ENCODE peak calls at places on chromosomes 11 and 22, in five cellular contexts. H is thoracic aorta, T is AG04449, C is heart left ventricle, R is A549. S is an unnamed sample.

GRCh38 chr22:19873138-19873959 is 18.7 kb upstream of the GNB1L start:
- DNase-seq in T (no peak), R (no peak), C (peak; percentile 9), H (no peak), S (no peak)

GRCh38 chr11:2105536-2105935 is 33.7 kb downstream of the IGF2 start:
- DNase-seq in T (no peak), C (peak; percentile 18), R (no peak), H (no peak), S (no peak)

GRCh38 chr11:16089481-16089880 is 266.9 kb downstream of the SOX6 start:
- DNase-seq in C (no peak), R (no peak), T (no peak), H (no peak), S (no peak)

GRCh38 chr11:26319906-26320305 is 12.0 kb upstream of the ANO3 start:
- DNase-seq in C (no peak), H (no peak), T (no peak), R (no peak), S (no peak)

GRCh38 chr11:2553886-2554285 is 109.1 kb downstream of the KCNQ1 start:
- DNase-seq in T (no peak), H (no peak), C (no peak), R (no peak), S (no peak)

GRCh38 chr11:129192150-129192549 is at the start of gene ARHGAP32:
- DNase-seq in T (no peak), R (no peak), H (no peak), C (no peak), S (no peak)

GRCh38 chr22:43000441-43001175 is 14.3 kb downstream of the PACSIN2 start:
- DNase-seq in T (no peak), R (no peak), C (no peak), H (no peak), S (no peak)

GRCh38 chr11:14567064-14567651 is 47.0 kb upstream of the PSMA1 start:
- DNase-seq in C (no peak), T (no peak), H (no peak), R (no peak), S (no peak)

GRCh38 chr22:23313791-23314567 is 133.7 kb downstream of the BCR start:
- DNase-seq in T (no peak), H (no peak), C (no peak), R (no peak), S (no peak)

GRCh38 chr22:30486118-30486517 is 14.3 kb upstream of the SEC14L3 start:
- DNase-seq in R (no peak), C (no peak), T (no peak), H (no peak), S (no peak)

GRCh38 chr11:106670069-106670468 is 348.2 kb downstream of the GUCY1A2 start:
- DNase-seq in H (no peak), R (no peak), T (no peak), C (no peak), S (no peak)

GRCh38 chr11:132312616-132313210 is 942.3 kb downstream of the NTM start:
- DNase-seq in H (no peak), T (no peak), C (no peak), R (no peak), S (peak; percentile 2)

GRCh38 chr11:1839924-1840779 is 1.4 kb downstream of the TNNI2 start:
- DNase-seq in R (no peak), T (no peak), C (peak; percentile 75), H (no peak), S (no peak)

GRCh38 chr11:130999086-130999485 is 82.8 kb upstream of the SNX19 start:
- DNase-seq in T (no peak), C (no peak), H (no peak), R (no peak), S (peak; percentile 21)

GRCh38 chr11:61267437-61267841 is 26.5 kb downstream of the PGA5 start:
- DNase-seq in C (no peak), R (no peak), H (no peak), T (no peak), S (no peak)

GRCh38 chr11:17989306-17989705 is 23.5 kb downstream of the SERGEF start:
- DNase-seq in H (no peak), T (no peak), C (no peak), R (no peak), S (no peak)

GRCh38 chr22:39724390-39724789 is 153.8 kb downstream of the CACNA1I start:
- DNase-seq in H (no peak), R (no peak), C (no peak), T (no peak), S (no peak)

GRCh38 chr11:1087961-1088926 is 13.6 kb downstream of the MUC2 start:
- DNase-seq in T (no peak), H (no peak), R (no peak), C (peak; percentile 17), S (no peak)

GRCh38 chr11:118938491-118939411 is 13.0 kb upstream of the BCL9L start:
- DNase-seq in H (no peak), R (no peak), T (no peak), C (no peak), S (no peak)

GRCh38 chr11:72189448-72190250 is 2.3 kb upstream of the FOLR1 start:
- DNase-seq in H (no peak), T (no peak), C (no peak), R (no peak), S (no peak)

GRCh38 chr22:32696089-32696488 is 105.4 kb upstream of the TIMP3 start:
- DNase-seq in T (no peak), R (no peak), C (no peak), H (no peak), S (no peak)

GRCh38 chr22:44270556-44270880 is 42.2 kb downstream of the SHISAL1 start:
- DNase-seq in C (peak; percentile 15), R (no peak), H (no peak), T (no peak), S (no peak)

GRCh38 chr22:50085211-50085999 is at the start of gene MLC1:
- DNase-seq in R (no peak), C (no peak), T (no peak), H (no peak), S (no peak)

GRCh38 chr11:92787638-92788037 is 181.8 kb upstream of the MTNR1B start:
- DNase-seq in R (no peak), C (no peak), T (no peak), H (no peak), S (no peak)

GRCh38 chr11:92791886-92792285 is 177.6 kb upstream of the MTNR1B start:
- DNase-seq in H (no peak), C (no peak), R (no peak), T (no peak), S (no peak)

GRCh38 chr11:92789761-92790160 is 179.7 kb upstream of the MTNR1B start:
- DNase-seq in H (no peak), T (no peak), C (no peak), R (no peak), S (no peak)

GRCh38 chr11:92793189-92793588 is 176.3 kb upstream of the MTNR1B start:
- DNase-seq in R (no peak), T (no peak), C (no peak), H (no peak), S (no peak)

DNA sequence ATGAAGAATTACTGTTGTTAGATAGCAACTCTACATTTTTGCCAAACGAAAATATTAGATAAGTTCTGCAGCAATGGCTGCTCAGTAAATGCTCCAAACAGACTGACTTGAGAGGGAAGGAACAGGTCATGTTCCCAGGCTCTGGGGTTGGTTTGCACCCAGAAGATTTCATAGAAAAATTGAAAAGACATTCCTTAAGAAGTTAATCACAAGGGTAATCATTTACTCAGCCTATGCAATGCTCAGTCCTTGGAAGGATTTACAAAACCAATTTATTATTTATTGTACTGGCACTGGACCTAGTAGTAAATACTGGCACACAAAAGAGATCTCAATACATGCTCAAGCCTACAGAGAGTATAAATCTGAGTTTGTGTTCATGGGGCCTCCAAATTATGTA is 179.1 kb upstream of the MTNR1B start:
- DNase-seq in R (no peak), C (no peak), T (no peak), H (no peak), S (no peak)
- TF ChIP-seq CTCF in R (no peak), C (no peak), T (no peak), H (no peak), S (no peak)

GRCh38 chr22:25747245-25747944 is 5.4 kb downstream of the MYO18B start:
- DNase-seq in C (peak; percentile 81), T (peak; percentile 89), R (peak; percentile 49), H (peak; percentile 85), S (peak; percentile 97)
- H3K4me3 ChIP-seq in C (no peak overlapping the region), T (no peak overlapping the region), R (no peak overlapping the region), H (peak overlapping the region; percentile 51), S (no peak overlapping the region)

GRCh38 chr11:57324154-57324885 is 432 bp downstream of the TNKS1BP1 start:
- DNase-seq in C (peak; percentile 54), H (no peak), T (no peak), R (peak; percentile 60), S (no peak)

GRCh38 chr11:57322881-57323467 is 1.8 kb downstream of the TNKS1BP1 start:
- DNase-seq in C (no peak), R (no peak), H (no peak), T (no peak), S (no peak)

GRCh38 chr11:57324886-57325734 is at the start of gene TNKS1BP1:
- DNase-seq in T (peak; percentile 88), H (peak; percentile 93), R (peak; percentile 94), C (peak; percentile 98), S (peak; percentile 90)

GRCh38 chr11:57321996-57322880 is 2.5 kb downstream of the TNKS1BP1 start:
- DNase-seq in T (peak; percentile 88), C (peak; percentile 94), R (peak; percentile 99), H (peak; percentile 89), S (peak; percentile 95)

GRCh38 chr11:57323503-57324153 is 1.1 kb downstream of the TNKS1BP1 start:
- DNase-seq in C (no peak), R (peak; percentile 51), T (no peak), H (no peak), S (no peak)
- TF ChIP-seq CTCF in C (no peak), R (no peak), T (peak; percentile 27), H (no peak), S (peak; percentile 30)

GRCh38 chr11:124922831-124923230 is 3.8 kb downstream of the HEPN1 start:
- DNase-seq in H (no peak), R (no peak), T (no peak), C (no peak), S (no peak)

GRCh38 chr11:124919836-124920755 is 1.0 kb downstream of the HEPN1 start:
- DNase-seq in C (no peak), T (no peak), H (no peak), R (no peak), S (no peak)

GRCh38 chr11:124923296-124923695 is 4.2 kb downstream of the HEPN1 start:
- DNase-seq in R (no peak), T (no peak), C (no peak), H (no peak), S (no peak)

GRCh38 chr11:124918950-124919349 is at the start of gene HEPN1:
- DNase-seq in H (no peak), C (no peak), T (no peak), R (no peak), S (no peak)

DNA sequence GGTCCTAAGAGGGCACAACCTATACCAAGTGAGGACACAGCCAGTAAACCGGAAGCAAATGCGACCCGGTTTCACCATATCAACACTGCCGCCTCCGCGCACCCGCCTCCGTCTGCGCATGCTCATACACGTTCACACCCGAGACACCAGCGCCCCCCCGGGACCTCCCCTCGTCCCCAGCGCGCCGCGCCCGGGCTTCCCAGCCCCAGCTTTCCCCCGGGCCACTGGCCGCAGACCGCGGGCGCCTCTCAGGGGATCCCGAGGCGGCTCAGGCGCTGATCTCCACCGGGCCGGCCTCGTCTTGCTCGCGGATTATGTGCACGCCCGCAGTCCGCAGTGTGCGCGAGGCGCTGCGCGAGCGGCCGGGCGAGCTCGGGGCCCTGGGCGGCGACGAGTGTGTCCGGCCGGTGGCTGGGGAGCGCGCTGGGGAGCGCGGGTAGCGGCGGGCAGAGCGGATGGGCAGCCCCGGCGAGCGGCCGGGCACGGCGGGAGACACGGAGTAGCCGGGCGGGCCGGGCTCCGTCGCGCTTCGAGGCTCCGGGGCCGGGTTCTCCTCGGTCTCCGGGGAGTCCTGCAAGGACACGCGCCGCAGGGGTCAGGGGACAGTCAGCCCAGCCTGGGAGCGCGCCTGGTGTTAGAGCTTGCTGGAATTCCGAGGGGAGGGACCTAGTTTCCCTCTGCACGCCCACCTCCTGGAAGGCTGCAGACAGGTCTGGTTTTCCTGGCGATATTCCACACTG is 2.0 kb downstream of the HEPN1 start:
- DNase-seq in H (no peak), T (no peak), R (peak; percentile 22), C (peak; percentile 82), S (no peak)
- H3K4me3 ChIP-seq in H (peak overlapping the region; percentile 75), T (peak overlapping the region; percentile 54), R (peak overlapping the region; percentile 32), C (peak overlapping the region; percentile 50), S (peak overlapping the region; percentile 2)

S was measured in AG09309.